ENCODE peak calls at places on chromosomes 5 and 9, in five cellular contexts. A, S, Q, E and Z are unnamed samples.

GRCh38 chr5:122723606-122724352 is 51.1 kb upstream of the SNX2 start:
- DNase-seq in A (peak), S (no peak), Q (no peak), E (no peak), Z (no peak)

GRCh38 chr9:137313326-137313920 is 11.4 kb upstream of the NRARP start:
- DNase-seq in A (no peak), S (no peak), Q (no peak), E (no peak), Z (peak)

GRCh38 chr9:133453651-133454050 is 6.1 kb upstream of the CACFD1 start:
- DNase-seq in A (peak), S (no peak), Q (no peak), E (no peak), Z (no peak)

GRCh38 chr5:65952259-65952658 is 25.9 kb downstream of the ERBIN start:
- DNase-seq in A (no peak), S (no peak), Q (no peak), E (no peak), Z (no peak)

GRCh38 chr9:92707530-92707929 is 37.6 kb upstream of the IPPK start:
- DNase-seq in A (no peak), S (no peak), Q (no peak), E (no peak), Z (no peak)

GRCh38 chr5:178116406-178116885 is 3.1 kb downstream of the N4BP3 start:
- DNase-seq in A (no peak), S (peak), Q (no peak), E (no peak), Z (no peak)

GRCh38 chr9:36603006-36603405 is 30.3 kb downstream of the MELK start:
- DNase-seq in A (no peak), S (no peak), Q (no peak), E (no peak), Z (no peak)

GRCh38 chr5:55923177-55923872 is 71.4 kb downstream of the IL6ST start:
- DNase-seq in A (no peak), S (no peak), Q (no peak), E (no peak), Z (peak)

GRCh38 chr9:121267689-121268597 is at the start of gene GSN:
- DNase-seq in A (peak), S (peak), Q (peak), E (peak), Z (peak)

GRCh38 chr9:120481248-120481647 is 98.7 kb downstream of the CDK5RAP2 start:
- DNase-seq in A (peak), S (no peak), Q (no peak), E (no peak), Z (no peak)

GRCh38 chr5:126198509-126198908 is 224.7 kb upstream of the GRAMD2B start:
- DNase-seq in A (no peak), S (no peak), Q (no peak), E (no peak), Z (no peak)

GRCh38 chr5:87421307-87421706 is 8.6 kb upstream of the CCNH start:
- DNase-seq in A (peak), S (no peak), Q (no peak), E (no peak), Z (no peak)

GRCh38 chr9:32596936-32597335 is 24.0 kb upstream of the NDUFB6 start:
- DNase-seq in A (no peak), S (no peak), Q (no peak), E (no peak), Z (no peak)

GRCh38 chr9:87140605-87141109 is 193.4 kb upstream of the GAS1 start:
- DNase-seq in A (no peak), S (no peak), Q (no peak), E (no peak), Z (no peak)